ENCODE peak calls at places on chromosomes 1 and 21, in ten cellular contexts. W is A549, V is H54, D is body of pancreas, A is uterus, Z is heart left ventricle, I is ovary, K is tibial nerve, M is testis, P is lower leg skin. N is an unnamed sample.
A peak's percentile ranks its signal among the peaks of the same experiment; 100 is the strongest.

GRCh38 chr1:203463469-203464062 is 12.0 kb upstream of the PRELP start:
- DNase-seq in W (no peak), V (no peak), D (no peak), A (no peak), Z (no peak), I (peak; percentile 64), K (no peak), M (no peak), P (no peak), N (no peak)

GRCh38 chr1:174768516-174768915 is 231.2 kb upstream of the CACYBP start:
- DNase-seq in W (no peak), V (no peak), D (no peak), A (no peak), Z (no peak), I (no peak), K (no peak), M (no peak), P (no peak), N (no peak)

GRCh38 chr21:44436958-44437357 is 18.4 kb upstream of the LRRC3 start:
- DNase-seq in W (no peak), V (no peak), D (no peak), A (no peak), Z (no peak), I (no peak), K (no peak), M (no peak), P (no peak), N (no peak)

GRCh38 chr21:36702622-36702968 is 3.7 kb downstream of the SIM2 start:
- DNase-seq in W (no peak), V (no peak), D (no peak), A (no peak), Z (no peak), I (no peak), K (no peak), M (no peak), P (no peak), N (no peak)

GRCh38 chr1:232558974-232559373 is 71.0 kb downstream of the SIPA1L2 start:
- DNase-seq in W (no peak), V (no peak), D (no peak), A (no peak), Z (no peak), I (no peak), K (no peak), M (no peak), P (no peak), N (no peak)

GRCh38 chr1:25549273-25550154 is 6.1 kb downstream of the LDLRAP1 start:
- DNase-seq in W (no peak), V (peak; percentile 79), D (peak; percentile 37), A (no peak), Z (peak; percentile 54), I (no peak), K (no peak), M (no peak), P (no peak), N (no peak)

GRCh38 chr1:241275226-241275625 is 81.8 kb downstream of the RGS7 start:
- DNase-seq in W (no peak), V (no peak), D (no peak), A (no peak), Z (no peak), I (no peak), K (no peak), M (no peak), P (no peak), N (no peak)

GRCh38 chr1:54199151-54199764 is 572 bp downstream of the CYB5RL start:
- DNase-seq in W (no peak), V (no peak), D (no peak), A (no peak), Z (no peak), I (no peak), K (no peak), M (no peak), P (no peak), N (no peak)

GRCh38 chr1:21162740-21163464 is 13.8 kb downstream of the EIF4G3 start:
- DNase-seq in W (no peak), V (no peak), D (no peak), A (no peak), Z (no peak), I (no peak), K (no peak), M (no peak), P (no peak), N (no peak)

GRCh38 chr21:44304846-44305245 is 5.0 kb downstream of the PFKL start:
- DNase-seq in W (peak; percentile 39), V (peak; percentile 78), D (no peak), A (peak; percentile 42), Z (no peak), I (peak; percentile 40), K (no peak), M (peak; percentile 78), P (no peak), N (no peak)

GRCh38 chr1:66330711-66331110 is 203.2 kb upstream of the SGIP1 start:
- DNase-seq in W (no peak), V (no peak), D (no peak), A (no peak), Z (no peak), I (no peak), K (no peak), M (no peak), P (no peak), N (no peak)

GRCh38 chr1:66331641-66332523 is 202.1 kb upstream of the SGIP1 start:
- DNase-seq in W (peak; percentile 87), V (peak; percentile 59), D (peak; percentile 22), A (peak; percentile 55), Z (peak; percentile 77), I (peak; percentile 25), K (peak; percentile 24), M (peak; percentile 65), P (no peak), N (peak; percentile 55)

GRCh38 chr1:66334311-66334710 is 199.6 kb upstream of the SGIP1 start:
- DNase-seq in W (no peak), V (no peak), D (no peak), A (no peak), Z (no peak), I (no peak), K (no peak), M (no peak), P (no peak), N (no peak)

GRCh38 chr1:66333463-66334232 is 200.3 kb upstream of the SGIP1 start:
- DNase-seq in W (no peak), V (no peak), D (no peak), A (no peak), Z (peak; percentile 66), I (no peak), K (no peak), M (peak; percentile 35), P (no peak), N (no peak)

GRCh38 chr1:66332524-66332853 is 201.5 kb upstream of the SGIP1 start:
- DNase-seq in W (no peak), V (no peak), D (no peak), A (no peak), Z (no peak), I (no peak), K (no peak), M (no peak), P (no peak), N (no peak)
- TF ChIP-seq POLR2A in W (no peak), V (no peak), D (no peak), A (peak; percentile 0), Z (no peak), I (no peak), K (no peak), M (no peak), P (no peak), N (no peak)

GRCh38 chr1:206907304-206907991 is 10.2 kb downstream of the IL24 start:
- DNase-seq in W (peak; percentile 67), V (no peak), D (peak; percentile 39), A (no peak), Z (no peak), I (no peak), K (no peak), M (peak; percentile 33), P (no peak), N (no peak)

GRCh38 chr1:206911064-206911663 is 10.6 kb downstream of the FCMR start:
- DNase-seq in W (peak; percentile 61), V (no peak), D (peak; percentile 52), A (no peak), Z (no peak), I (no peak), K (no peak), M (peak; percentile 57), P (no peak), N (no peak)

GRCh38 chr1:206908038-206908437 is 10.8 kb downstream of the IL24 start:
- DNase-seq in W (no peak), V (no peak), D (no peak), A (no peak), Z (no peak), I (no peak), K (no peak), M (no peak), P (no peak), N (no peak)

GRCh38 chr1:206909883-206910318 is 11.8 kb downstream of the FCMR start:
- DNase-seq in W (no peak), V (no peak), D (no peak), A (no peak), Z (no peak), I (no peak), K (no peak), M (peak; percentile 29), P (no peak), N (no peak)

GRCh38 chr1:206909167-206909882 is 12.1 kb downstream of the IL24 start:
- DNase-seq in W (peak; percentile 35), V (no peak), D (peak; percentile 92), A (peak; percentile 39), Z (peak; percentile 54), I (peak; percentile 23), K (peak; percentile 27), M (peak; percentile 66), P (peak; percentile 78), N (peak; percentile 89)
- TF ChIP-seq POLR2A in W (no peak), V (no peak), D (peak; percentile 64), A (no peak), Z (no peak), I (no peak), K (no peak), M (no peak), P (no peak), N (peak; percentile 37)

GRCh38 chr1:211830330-211831142 is at the start of gene LPGAT1:
- DNase-seq in W (peak; percentile 77), V (peak; percentile 76), D (peak; percentile 83), A (peak; percentile 73), Z (peak; percentile 83), I (peak; percentile 71), K (peak; percentile 44), M (peak; percentile 79), P (peak; percentile 19), N (peak; percentile 82)
- TF ChIP-seq POLR2A in W (no peak), V (peak; percentile 65), D (peak; percentile 59), A (no peak), Z (peak; percentile 41), I (no peak), K (no peak), M (no peak), P (no peak), N (no peak)

DNA sequence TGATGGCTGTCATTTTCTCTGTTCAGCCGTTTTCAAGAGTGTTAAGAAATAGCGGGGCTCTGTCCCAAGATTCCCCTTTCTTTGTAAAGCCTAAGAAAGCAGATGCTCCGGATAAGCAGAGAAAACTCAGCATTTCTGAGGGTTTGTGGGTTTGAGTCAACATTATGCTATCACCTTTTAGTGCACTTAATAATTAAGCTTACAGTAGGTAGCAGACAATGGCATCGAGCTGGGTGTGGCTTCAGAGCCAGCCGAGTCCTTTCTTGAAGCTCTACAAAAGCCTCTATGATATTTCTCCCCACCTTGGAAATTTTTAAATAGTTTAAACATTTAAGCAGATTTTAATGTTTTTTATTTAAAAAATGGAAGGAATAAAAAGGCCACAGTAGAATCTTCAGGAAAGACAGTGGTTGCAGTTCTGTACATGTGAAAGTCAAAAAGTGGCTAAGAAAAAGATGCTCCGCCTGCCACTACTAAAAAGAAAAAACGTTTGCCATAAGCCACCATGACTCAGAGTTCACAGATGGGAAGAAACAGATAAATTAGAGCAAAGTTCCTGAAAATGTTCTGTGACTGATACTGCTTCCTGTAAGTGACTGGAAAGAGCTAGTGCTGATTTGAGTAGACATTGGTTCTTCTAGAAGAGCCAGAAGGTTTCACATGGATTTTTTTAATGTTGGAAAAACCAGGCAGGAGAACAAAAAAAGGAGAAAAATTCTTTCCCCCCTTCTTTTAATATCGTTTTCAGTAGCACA is 221.1 kb downstream of the HLX start:
- DNase-seq in W (peak; percentile 57), V (no peak), D (no peak), A (no peak), Z (no peak), I (no peak), K (no peak), M (no peak), P (no peak), N (no peak)
- TF ChIP-seq POLR2A in W (no peak), V (no peak), D (no peak), A (no peak), Z (no peak), I (no peak), K (no peak), M (no peak), P (no peak), N (no peak)